ENCODE peak calls at places on chromosomes 11 and 22, in four cellular contexts. Z, N, C and J are unnamed samples.

GRCh38 chr11:78138694-78139421 is 568 bp downstream of the ALG8 start:
- DNase-seq in N (no peak), Z (peak; percentile 22), C (no peak), J (peak; percentile 24)

GRCh38 chr22:17918840-17919239 is 105.5 kb downstream of the MICAL3 start:
- DNase-seq in N (no peak), C (peak; percentile 85), Z (no peak), J (no peak)

GRCh38 chr22:29143848-29144785 is 61.6 kb upstream of the EMID1 start:
- DNase-seq in N (no peak), Z (no peak), C (no peak), J (no peak)

GRCh38 chr11:76770642-76771445 is 12.3 kb upstream of the TSKU start:
- DNase-seq in C (peak; percentile 94), N (no peak), Z (no peak), J (no peak)

GRCh38 chr11:34243620-34244493 is 114.0 kb downstream of the ABTB2 start:
- DNase-seq in C (peak; percentile 54), N (no peak), Z (peak; percentile 72), J (peak; percentile 77)

GRCh38 chr11:5620606-5621521 is 3.9 kb upstream of the TRIM34 start:
- DNase-seq in Z (no peak), C (peak; percentile 85), N (no peak), J (no peak)

GRCh38 chr11:47242596-47243192 is 5.9 kb downstream of the ACP2 start:
- DNase-seq in N (no peak), Z (no peak), C (no peak), J (no peak)

GRCh38 chr11:64536396-64536935 is 54.6 kb upstream of the SLC22A12 start:
- DNase-seq in N (no peak), C (no peak), Z (no peak), J (no peak)

GRCh38 chr11:94144664-94145063 is 16.0 kb downstream of the PANX1 start:
- DNase-seq in N (no peak), C (no peak), Z (no peak), J (no peak)

GRCh38 chr22:48546653-48547424 is 1280.8 kb downstream of the BRD1 start:
- DNase-seq in Z (no peak), N (no peak), C (no peak), J (no peak)

GRCh38 chr11:128498846-128499245 is 88.5 kb downstream of the ETS1 start:
- DNase-seq in Z (no peak), C (peak; percentile 56), N (no peak), J (no peak)

GRCh38 chr11:1853376-1854131 is 670 bp downstream of the LSP1 start:
- DNase-seq in Z (no peak), C (no peak), N (no peak), J (no peak)

GRCh38 chr11:61897387-61898246 is 6.3 kb upstream of the FADS3 start:
- DNase-seq in Z (peak; percentile 87), C (peak; percentile 55), N (no peak), J (peak; percentile 89)

GRCh38 chr11:93229876-93230275 is 32.1 kb upstream of the SLC36A4 start:
- DNase-seq in N (no peak), Z (no peak), C (no peak), J (no peak)

GRCh38 chr11:78651923-78652602 is 77.4 kb upstream of the NARS2 start:
- DNase-seq in N (no peak), Z (no peak), C (no peak), J (no peak)

GRCh38 chr11:104163100-104164027 is 583 bp downstream of the PDGFD start:
- DNase-seq in C (peak; percentile 17), Z (no peak), N (peak; percentile 5), J (peak; percentile 3)

GRCh38 chr11:38460429-38460828 is 1862.4 kb upstream of the RAG2 start:
- DNase-seq in C (no peak), Z (no peak), N (no peak), J (no peak)

GRCh38 chr11:26896716-26897115 is 97.2 kb upstream of the FIBIN start:
- DNase-seq in N (no peak), C (peak; percentile 61), Z (no peak), J (no peak)

GRCh38 chr11:23124996-23125395 is 264.7 kb upstream of the CCDC179 start:
- DNase-seq in Z (no peak), C (no peak), N (no peak), J (no peak)

GRCh38 chr11:97269527-97269926 is 879.7 kb downstream of the JRKL start:
- DNase-seq in C (no peak), N (no peak), Z (no peak), J (no peak)

GRCh38 chr11:34987617-34988016 is 71.2 kb downstream of the PDHX start:
- DNase-seq in Z (no peak), C (no peak), N (no peak), J (no peak)

GRCh38 chr11:20112291-20113146 is 47.8 kb downstream of the DBX1 start:
- DNase-seq in C (peak; percentile 90), Z (no peak), N (peak; percentile 85), J (no peak)

GRCh38 chr22:36300396-36301212 is 47.7 kb downstream of the APOL1 start:
- DNase-seq in C (no peak), Z (no peak), N (no peak), J (no peak)

GRCh38 chr22:26922804-26923203 is 265.4 kb downstream of the MIAT start:
- DNase-seq in C (no peak), N (no peak), Z (no peak), J (no peak)

GRCh38 chr11:57567210-57567511 is 311 bp downstream of the UBE2L6 start:
- DNase-seq in Z (peak; percentile 45), C (peak; percentile 6), N (no peak), J (peak; percentile 32)

GRCh38 chr22:38753894-38754246 is 1.9 kb downstream of the SUN2 start:
- DNase-seq in C (no peak), Z (no peak), N (no peak), J (no peak)

GRCh38 chr11:69662021-69662698 is 13.0 kb downstream of the LTO1 start:
- DNase-seq in C (no peak), N (no peak), Z (no peak), J (no peak)

GRCh38 chr11:81030186-81030585 is 1589.4 kb upstream of the TENM4 start:
- DNase-seq in Z (no peak), C (no peak), N (no peak), J (no peak)

GRCh38 chr22:45216133-45217003 is 24.3 kb downstream of the KIAA0930 start:
- DNase-seq in N (no peak), C (no peak), Z (no peak), J (no peak)

GRCh38 chr11:64713781-64714363 is 9.1 kb downstream of the NRXN2 start:
- DNase-seq in N (no peak), Z (no peak), C (no peak), J (no peak)

GRCh38 chr22:28410050-28410816 is 269.4 kb downstream of the TTC28 start:
- DNase-seq in C (peak; percentile 66), Z (no peak), N (no peak), J (no peak)

GRCh38 chr22:42074846-42075245 is 798 bp downstream of the PHETA2 start:
- DNase-seq in C (no peak), Z (no peak), N (no peak), J (no peak)

GRCh38 chr11:130203766-130204702 is 44.5 kb downstream of the ST14 start:
- DNase-seq in C (no peak), N (no peak), Z (no peak), J (no peak)

GRCh38 chr11:60921777-60922335 is 2.4 kb upstream of the TMEM132A start:
- DNase-seq in N (no peak), Z (no peak), C (no peak), J (no peak)

GRCh38 chr11:7673724-7674434 is 579 bp upstream of the CYB5R2 start:
- DNase-seq in Z (peak; percentile 80), N (no peak), C (peak; percentile 15), J (peak; percentile 65)

GRCh38 chr11:4203603-4204360 is 109.2 kb downstream of the RRM1 start:
- DNase-seq in Z (no peak), N (no peak), C (no peak), J (no peak)
- TF ChIP-seq CTCF in Z (no peak), N (no peak), C (peak; percentile 4), J (no peak)

GRCh38 chr22:32721328-32722180 is 80.0 kb upstream of the TIMP3 start:
- DNase-seq in N (no peak), C (no peak), Z (no peak), J (no peak)
- TF ChIP-seq CTCF in N (no peak), C (no peak), Z (no peak), J (no peak)

GRCh38 chr11:469684-470667 is 19.9 kb downstream of the PTDSS2 start:
- DNase-seq in N (no peak), Z (no peak), C (peak; percentile 82), J (no peak)
- TF ChIP-seq CTCF in N (peak; percentile 33), Z (no peak), C (peak; percentile 46), J (no peak)

DNA sequence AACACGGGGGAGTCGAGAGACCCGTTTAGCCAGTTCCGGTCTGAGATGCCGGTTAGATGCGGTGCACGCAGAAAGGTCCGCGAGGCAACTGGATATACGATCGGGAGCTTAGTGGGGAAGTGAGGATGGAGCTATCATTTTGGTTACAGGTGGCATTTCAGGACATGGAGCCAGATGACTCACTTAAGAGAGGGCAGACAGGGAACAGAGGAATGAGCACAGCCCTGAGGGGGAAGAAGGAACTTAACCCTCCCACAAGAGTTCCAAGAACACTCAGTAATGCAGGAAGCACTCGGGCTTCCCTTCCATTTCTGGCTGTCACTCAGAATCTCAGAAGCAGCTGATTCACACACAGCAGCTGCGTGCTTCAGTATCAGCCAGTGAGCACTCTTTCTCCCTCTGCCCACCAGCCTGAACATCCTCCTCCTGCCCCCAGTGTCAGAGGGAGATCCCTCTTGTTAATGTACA is 34.9 kb downstream of the EFCAB6 start:
- DNase-seq in C (peak; percentile 79), Z (no peak), N (no peak), J (no peak)
- TF ChIP-seq CTCF in C (no peak), Z (no peak), N (no peak), J (no peak)

GRCh38 chr22:20180245-20180630 is 29.4 kb upstream of the CCDC188 start:
- DNase-seq in N (no peak), Z (no peak), C (no peak), J (no peak)
- TF ChIP-seq CTCF in N (peak; percentile 13), Z (no peak), C (no peak), J (no peak)

GRCh38 chr11:75768112-75768908 is at the start of gene DGAT2:
- DNase-seq in N (no peak), C (peak; percentile 48), Z (peak; percentile 92), J (peak; percentile 88)

GRCh38 chr11:75767228-75767572 is 1.4 kb upstream of the DGAT2 start:
- DNase-seq in N (no peak), Z (no peak), C (no peak), J (no peak)

GRCh38 chr11:75768909-75769771 is 562 bp downstream of the DGAT2 start:
- DNase-seq in N (no peak), C (no peak), Z (no peak), J (no peak)

GRCh38 chr11:75766449-75767227 is 1.9 kb upstream of the DGAT2 start:
- DNase-seq in Z (peak; percentile 72), N (no peak), C (peak; percentile 17), J (peak; percentile 59)

GRCh38 chr11:75767793-75768111 is 826 bp upstream of the DGAT2 start:
- DNase-seq in C (no peak), N (no peak), Z (no peak), J (no peak)
- TF ChIP-seq CTCF in C (no peak), N (no peak), Z (no peak), J (no peak)

DNA sequence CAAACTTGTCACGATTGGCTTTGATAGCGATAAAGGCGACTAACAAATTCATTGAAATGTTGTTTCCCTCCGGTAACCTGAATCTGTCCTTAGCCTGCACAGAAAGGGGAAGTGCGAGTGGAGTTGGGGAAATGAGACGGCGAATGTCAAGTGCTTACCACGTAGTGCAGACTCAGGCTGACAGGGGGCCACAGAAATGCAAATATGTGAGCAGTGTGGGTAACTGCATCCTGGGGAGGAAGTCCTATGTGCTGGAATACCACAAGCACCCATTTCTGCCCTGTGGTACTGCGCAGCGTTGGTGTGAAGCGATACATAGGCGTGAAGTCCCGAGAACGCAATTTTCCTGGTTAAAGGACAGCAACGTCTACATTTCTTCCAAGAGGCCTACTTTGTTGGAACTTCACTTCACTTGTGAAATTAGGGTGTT is 869 bp upstream of the EIF4ENIF1 start:
- DNase-seq in N (no peak), C (peak; percentile 80), Z (peak; percentile 87), J (peak; percentile 79)
- TF ChIP-seq CTCF in N (peak; percentile 17), C (peak; percentile 24), Z (no peak), J (no peak)